ENCODE peak calls at places on chromosome 1, in nine cellular contexts. One of them, this sample, is unnamed.

GRCh38 chr1:47326271-47326670 is 7.3 kb upstream of the CMPK1 start:
- DNase-seq in heart right ventricle: no peak
- DNase-seq in A549: no peak
- DNase-seq in GM06990: no peak
- DNase-seq in endodermal cell: no peak
- DNase-seq in HCT116: no peak
- DNase-seq in choroid plexus epithelial cell: no peak
- DNase-seq in upper lobe of left lung: no peak
- DNase-seq in left lung: no peak
- DNase-seq in this sample: no peak

GRCh38 chr1:237211031-237211430 is 169.0 kb downstream of the RYR2 start:
- DNase-seq in heart right ventricle: no peak
- DNase-seq in A549: no peak
- DNase-seq in GM06990: no peak
- DNase-seq in endodermal cell: no peak
- DNase-seq in HCT116: no peak
- DNase-seq in choroid plexus epithelial cell: no peak
- DNase-seq in upper lobe of left lung: no peak
- DNase-seq in left lung: no peak
- DNase-seq in this sample: no peak

GRCh38 chr1:196180847-196181593 is 427.2 kb downstream of the KCNT2 start:
- DNase-seq in heart right ventricle: no peak
- DNase-seq in A549: peak
- DNase-seq in GM06990: no peak
- DNase-seq in endodermal cell: no peak
- DNase-seq in HCT116: peak
- DNase-seq in choroid plexus epithelial cell: peak
- DNase-seq in upper lobe of left lung: no peak
- DNase-seq in left lung: no peak
- DNase-seq in this sample: no peak

GRCh38 chr1:46801323-46802055 is 2.6 kb downstream of the CYP4B1 start:
- DNase-seq in heart right ventricle: no peak
- DNase-seq in A549: no peak
- DNase-seq in GM06990: no peak
- DNase-seq in endodermal cell: no peak
- DNase-seq in HCT116: no peak
- DNase-seq in choroid plexus epithelial cell: no peak
- DNase-seq in upper lobe of left lung: no peak
- DNase-seq in left lung: peak
- DNase-seq in this sample: no peak

GRCh38 chr1:205805082-205805711 is 7.8 kb downstream of the SLC41A1 start:
- DNase-seq in heart right ventricle: no peak
- DNase-seq in A549: no peak
- DNase-seq in GM06990: no peak
- DNase-seq in endodermal cell: no peak
- DNase-seq in HCT116: no peak
- DNase-seq in choroid plexus epithelial cell: no peak
- DNase-seq in upper lobe of left lung: no peak
- DNase-seq in left lung: no peak
- DNase-seq in this sample: no peak

GRCh38 chr1:116546354-116546977 is 24.4 kb downstream of the CD58 start:
- DNase-seq in heart right ventricle: no peak
- DNase-seq in A549: no peak
- DNase-seq in GM06990: no peak
- DNase-seq in endodermal cell: no peak
- DNase-seq in HCT116: no peak
- DNase-seq in choroid plexus epithelial cell: no peak
- DNase-seq in upper lobe of left lung: no peak
- DNase-seq in left lung: no peak
- DNase-seq in this sample: no peak

GRCh38 chr1:15709226-15709625 is 25.1 kb downstream of the PLEKHM2 start:
- DNase-seq in heart right ventricle: no peak
- DNase-seq in A549: no peak
- DNase-seq in GM06990: no peak
- DNase-seq in endodermal cell: no peak
- DNase-seq in HCT116: no peak
- DNase-seq in choroid plexus epithelial cell: no peak
- DNase-seq in upper lobe of left lung: no peak
- DNase-seq in left lung: no peak
- DNase-seq in this sample: no peak

GRCh38 chr1:64867266-64867665 is 99.1 kb downstream of the JAK1 start:
- DNase-seq in heart right ventricle: no peak
- DNase-seq in A549: no peak
- DNase-seq in GM06990: no peak
- DNase-seq in endodermal cell: peak
- DNase-seq in HCT116: no peak
- DNase-seq in choroid plexus epithelial cell: peak
- DNase-seq in upper lobe of left lung: no peak
- DNase-seq in left lung: no peak
- DNase-seq in this sample: no peak

GRCh38 chr1:182589931-182590330 is 875 bp upstream of the RNASEL start:
- DNase-seq in heart right ventricle: no peak
- DNase-seq in A549: no peak
- DNase-seq in GM06990: no peak
- DNase-seq in endodermal cell: no peak
- DNase-seq in HCT116: no peak
- DNase-seq in choroid plexus epithelial cell: no peak
- DNase-seq in upper lobe of left lung: no peak
- DNase-seq in left lung: no peak
- DNase-seq in this sample: no peak

GRCh38 chr1:182587666-182588438 is 1.2 kb downstream of the RNASEL start:
- DNase-seq in heart right ventricle: no peak
- DNase-seq in A549: no peak
- DNase-seq in GM06990: no peak
- DNase-seq in endodermal cell: no peak
- DNase-seq in HCT116: no peak
- DNase-seq in choroid plexus epithelial cell: no peak
- DNase-seq in upper lobe of left lung: no peak
- DNase-seq in left lung: no peak
- DNase-seq in this sample: no peak

GRCh38 chr1:182587087-182587486 is 2.0 kb downstream of the RNASEL start:
- DNase-seq in heart right ventricle: no peak
- DNase-seq in A549: no peak
- DNase-seq in GM06990: no peak
- DNase-seq in endodermal cell: no peak
- DNase-seq in HCT116: no peak
- DNase-seq in choroid plexus epithelial cell: no peak
- DNase-seq in upper lobe of left lung: no peak
- DNase-seq in left lung: no peak
- DNase-seq in this sample: no peak

GRCh38 chr1:182589520-182589919 is 464 bp upstream of the RNASEL start:
- DNase-seq in heart right ventricle: no peak
- DNase-seq in A549: no peak
- DNase-seq in GM06990: no peak
- DNase-seq in endodermal cell: no peak
- DNase-seq in HCT116: no peak
- DNase-seq in choroid plexus epithelial cell: no peak
- DNase-seq in upper lobe of left lung: no peak
- DNase-seq in left lung: no peak
- DNase-seq in this sample: no peak

GRCh38 chr1:182588460-182589396 is at the start of gene RNASEL:
- DNase-seq in heart right ventricle: peak
- DNase-seq in A549: peak
- DNase-seq in GM06990: peak
- DNase-seq in endodermal cell: peak
- DNase-seq in HCT116: peak
- DNase-seq in choroid plexus epithelial cell: peak
- DNase-seq in upper lobe of left lung: no peak
- DNase-seq in left lung: peak
- DNase-seq in this sample: no peak
- TF ChIP-seq CTCF in heart right ventricle: no peak
- TF ChIP-seq CTCF in A549: no peak
- TF ChIP-seq CTCF in GM06990: no peak
- TF ChIP-seq CTCF in endodermal cell: no peak
- TF ChIP-seq CTCF in HCT116: no peak
- TF ChIP-seq CTCF in choroid plexus epithelial cell: no peak
- TF ChIP-seq CTCF in upper lobe of left lung: no peak
- TF ChIP-seq CTCF in left lung: no peak
- TF ChIP-seq CTCF in this sample: no peak

GRCh38 chr1:186839077-186839400 is 10.3 kb downstream of the PLA2G4A start:
- DNase-seq in heart right ventricle: no peak
- DNase-seq in A549: no peak
- DNase-seq in GM06990: no peak
- DNase-seq in endodermal cell: no peak
- DNase-seq in HCT116: no peak
- DNase-seq in choroid plexus epithelial cell: peak
- DNase-seq in upper lobe of left lung: no peak
- DNase-seq in left lung: no peak
- DNase-seq in this sample: no peak

GRCh38 chr1:186842547-186842946 is 13.8 kb downstream of the PLA2G4A start:
- DNase-seq in heart right ventricle: no peak
- DNase-seq in A549: peak
- DNase-seq in GM06990: no peak
- DNase-seq in endodermal cell: no peak
- DNase-seq in HCT116: no peak
- DNase-seq in choroid plexus epithelial cell: no peak
- DNase-seq in upper lobe of left lung: no peak
- DNase-seq in left lung: no peak
- DNase-seq in this sample: no peak

GRCh38 chr1:186841599-186841998 is 12.8 kb downstream of the PLA2G4A start:
- DNase-seq in heart right ventricle: no peak
- DNase-seq in A549: no peak
- DNase-seq in GM06990: no peak
- DNase-seq in endodermal cell: no peak
- DNase-seq in HCT116: no peak
- DNase-seq in choroid plexus epithelial cell: peak
- DNase-seq in upper lobe of left lung: no peak
- DNase-seq in left lung: no peak
- DNase-seq in this sample: no peak

GRCh38 chr1:186835448-186835847 is 6.7 kb downstream of the PLA2G4A start:
- DNase-seq in heart right ventricle: no peak
- DNase-seq in A549: no peak
- DNase-seq in GM06990: no peak
- DNase-seq in endodermal cell: no peak
- DNase-seq in HCT116: no peak
- DNase-seq in choroid plexus epithelial cell: no peak
- DNase-seq in upper lobe of left lung: no peak
- DNase-seq in left lung: no peak
- DNase-seq in this sample: no peak

GRCh38 chr1:186838380-186839076 is 9.8 kb downstream of the PLA2G4A start:
- DNase-seq in heart right ventricle: no peak
- DNase-seq in A549: no peak
- DNase-seq in GM06990: no peak
- DNase-seq in endodermal cell: no peak
- DNase-seq in HCT116: peak
- DNase-seq in choroid plexus epithelial cell: no peak
- DNase-seq in upper lobe of left lung: no peak
- DNase-seq in left lung: no peak
- DNase-seq in this sample: no peak
- H3K4me3 ChIP-seq in heart right ventricle: no peak
- H3K4me3 ChIP-seq in A549: no peak
- H3K4me3 ChIP-seq in GM06990: no peak
- H3K4me3 ChIP-seq in endodermal cell: no peak
- H3K4me3 ChIP-seq in HCT116: no peak
- H3K4me3 ChIP-seq in choroid plexus epithelial cell: no peak
- H3K4me3 ChIP-seq in upper lobe of left lung: no peak
- H3K4me3 ChIP-seq in left lung: no peak
- H3K4me3 ChIP-seq in this sample: no peak

GRCh38 chr1:84385347-84385746 is 12.9 kb upstream of the DNASE2B start:
- DNase-seq in heart right ventricle: no peak
- DNase-seq in A549: no peak
- DNase-seq in GM06990: no peak
- DNase-seq in endodermal cell: no peak
- DNase-seq in HCT116: no peak
- DNase-seq in choroid plexus epithelial cell: no peak
- DNase-seq in upper lobe of left lung: no peak
- DNase-seq in left lung: no peak
- DNase-seq in this sample: no peak

GRCh38 chr1:84390231-84390630 is 8.1 kb upstream of the DNASE2B start:
- DNase-seq in heart right ventricle: no peak
- DNase-seq in A549: no peak
- DNase-seq in GM06990: no peak
- DNase-seq in endodermal cell: no peak
- DNase-seq in HCT116: no peak
- DNase-seq in choroid plexus epithelial cell: no peak
- DNase-seq in upper lobe of left lung: no peak
- DNase-seq in left lung: no peak
- DNase-seq in this sample: no peak

GRCh38 chr1:84382127-84382526 is 16.2 kb upstream of the DNASE2B start:
- DNase-seq in heart right ventricle: no peak
- DNase-seq in A549: no peak
- DNase-seq in GM06990: no peak
- DNase-seq in endodermal cell: no peak
- DNase-seq in HCT116: no peak
- DNase-seq in choroid plexus epithelial cell: peak
- DNase-seq in upper lobe of left lung: no peak
- DNase-seq in left lung: no peak
- DNase-seq in this sample: no peak

GRCh38 chr1:84386716-84387479 is 11.4 kb upstream of the DNASE2B start:
- DNase-seq in heart right ventricle: no peak
- DNase-seq in A549: no peak
- DNase-seq in GM06990: no peak
- DNase-seq in endodermal cell: no peak
- DNase-seq in HCT116: no peak
- DNase-seq in choroid plexus epithelial cell: no peak
- DNase-seq in upper lobe of left lung: no peak
- DNase-seq in left lung: no peak
- DNase-seq in this sample: no peak

DNA sequence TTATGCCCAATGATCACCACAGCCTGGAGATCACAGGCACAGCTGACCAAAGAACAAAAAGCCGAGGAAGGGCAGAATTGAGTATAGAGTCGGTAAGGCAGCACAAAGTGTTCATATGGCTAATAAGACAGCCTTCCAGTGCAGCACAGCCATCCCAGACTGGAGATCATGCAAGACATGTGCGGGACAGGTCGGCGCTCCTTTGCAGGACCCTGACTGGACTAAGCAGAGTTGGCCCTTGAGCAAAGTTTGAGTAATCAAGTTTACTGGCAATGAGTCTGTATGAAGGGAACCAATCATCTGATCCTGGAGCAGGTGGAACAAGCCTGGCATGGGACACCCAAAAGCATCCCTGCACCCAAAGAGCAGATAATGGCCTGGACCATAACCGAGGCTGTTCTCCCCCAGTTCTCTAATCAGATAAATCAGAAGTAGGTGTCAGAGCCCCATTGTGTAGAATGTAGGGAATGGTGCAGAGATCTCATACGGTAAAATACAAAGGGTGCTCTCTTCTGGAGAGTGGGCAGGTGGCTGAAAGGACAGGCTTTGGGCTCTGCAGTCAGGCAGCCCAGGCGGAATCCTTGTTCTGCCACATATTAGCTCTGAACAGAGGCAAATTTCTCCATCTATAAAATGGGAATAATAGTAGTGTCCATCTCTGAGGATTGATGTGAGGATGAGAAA is 10.7 kb upstream of the DNASE2B start:
- DNase-seq in heart right ventricle: no peak
- DNase-seq in A549: no peak
- DNase-seq in GM06990: no peak
- DNase-seq in endodermal cell: no peak
- DNase-seq in HCT116: no peak
- DNase-seq in choroid plexus epithelial cell: peak
- DNase-seq in upper lobe of left lung: no peak
- DNase-seq in left lung: no peak
- DNase-seq in this sample: no peak
- TF ChIP-seq CTCF in heart right ventricle: no peak
- TF ChIP-seq CTCF in A549: no peak
- TF ChIP-seq CTCF in GM06990: no peak
- TF ChIP-seq CTCF in endodermal cell: no peak
- TF ChIP-seq CTCF in HCT116: peak
- TF ChIP-seq CTCF in choroid plexus epithelial cell: peak
- TF ChIP-seq CTCF in upper lobe of left lung: no peak
- TF ChIP-seq CTCF in left lung: no peak
- TF ChIP-seq CTCF in this sample: no peak

GRCh38 chr1:6027591-6027990 is 18.1 kb upstream of the KCNAB2 start:
- DNase-seq in heart right ventricle: no peak
- DNase-seq in A549: no peak
- DNase-seq in GM06990: no peak
- DNase-seq in endodermal cell: no peak
- DNase-seq in HCT116: no peak
- DNase-seq in choroid plexus epithelial cell: no peak
- DNase-seq in upper lobe of left lung: no peak
- DNase-seq in left lung: no peak
- DNase-seq in this sample: no peak

GRCh38 chr1:6024376-6024775 is 21.3 kb upstream of the KCNAB2 start:
- DNase-seq in heart right ventricle: no peak
- DNase-seq in A549: no peak
- DNase-seq in GM06990: no peak
- DNase-seq in endodermal cell: no peak
- DNase-seq in HCT116: no peak
- DNase-seq in choroid plexus epithelial cell: no peak
- DNase-seq in upper lobe of left lung: no peak
- DNase-seq in left lung: no peak
- DNase-seq in this sample: no peak

GRCh38 chr1:6026095-6026809 is 19.4 kb upstream of the KCNAB2 start:
- DNase-seq in heart right ventricle: peak
- DNase-seq in A549: peak
- DNase-seq in GM06990: peak
- DNase-seq in endodermal cell: peak
- DNase-seq in HCT116: peak
- DNase-seq in choroid plexus epithelial cell: peak
- DNase-seq in upper lobe of left lung: peak
- DNase-seq in left lung: peak
- DNase-seq in this sample: peak

GRCh38 chr1:6023346-6023745 is 22.3 kb upstream of the KCNAB2 start:
- DNase-seq in heart right ventricle: no peak
- DNase-seq in A549: no peak
- DNase-seq in GM06990: no peak
- DNase-seq in endodermal cell: no peak
- DNase-seq in HCT116: no peak
- DNase-seq in choroid plexus epithelial cell: no peak
- DNase-seq in upper lobe of left lung: no peak
- DNase-seq in left lung: no peak
- DNase-seq in this sample: no peak

DNA sequence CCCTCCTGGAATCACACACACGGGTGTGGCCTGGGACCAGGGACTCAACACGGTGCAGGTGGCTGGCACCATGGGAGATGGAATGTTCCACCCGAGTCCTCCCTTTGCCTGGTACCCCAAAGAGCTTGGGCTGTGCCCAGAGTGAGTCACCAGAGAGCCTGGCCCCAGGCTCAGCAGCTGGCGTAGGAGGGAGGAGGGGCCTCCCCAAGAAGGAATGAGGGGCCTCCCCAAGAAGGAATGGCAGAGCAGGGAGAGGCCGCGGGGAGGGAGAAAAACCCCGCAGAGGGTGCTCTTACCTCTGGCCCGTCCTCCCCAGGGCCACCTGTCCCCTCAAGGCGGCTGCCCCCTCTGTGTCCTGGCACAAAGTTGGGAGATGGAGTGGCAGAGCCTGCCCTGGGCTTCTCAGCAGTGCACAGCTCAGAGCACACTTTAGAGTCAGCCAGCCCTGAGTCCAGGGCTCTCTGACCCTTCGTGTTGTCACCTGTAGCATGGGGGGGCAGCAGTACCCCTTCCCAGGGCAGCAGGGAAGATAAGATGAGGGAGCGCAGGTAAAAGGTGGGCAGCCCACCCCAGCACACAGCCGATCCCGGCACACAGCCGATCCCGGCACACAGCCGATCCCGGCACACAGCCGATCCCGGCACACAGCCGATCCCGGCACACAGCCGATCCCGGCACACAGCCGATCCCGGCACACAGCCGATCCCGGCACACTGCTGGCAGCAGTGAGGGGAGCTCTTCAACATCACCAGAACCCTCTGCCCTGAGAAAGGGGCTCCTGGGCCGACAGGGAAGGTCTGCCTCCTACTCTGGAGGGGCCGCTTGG is 20.2 kb upstream of the KCNAB2 start:
- DNase-seq in heart right ventricle: no peak
- DNase-seq in A549: no peak
- DNase-seq in GM06990: no peak
- DNase-seq in endodermal cell: no peak
- DNase-seq in HCT116: no peak
- DNase-seq in choroid plexus epithelial cell: no peak
- DNase-seq in upper lobe of left lung: no peak
- DNase-seq in left lung: peak
- DNase-seq in this sample: no peak
- H3K4me3 ChIP-seq in heart right ventricle: peak
- H3K4me3 ChIP-seq in A549: peak
- H3K4me3 ChIP-seq in GM06990: peak
- H3K4me3 ChIP-seq in endodermal cell: no peak
- H3K4me3 ChIP-seq in HCT116: peak
- H3K4me3 ChIP-seq in choroid plexus epithelial cell: no peak
- H3K4me3 ChIP-seq in upper lobe of left lung: peak
- H3K4me3 ChIP-seq in left lung: peak
- H3K4me3 ChIP-seq in this sample: peak

This sample was measured in esophagus squamous epithelium.